ENCODE peak calls at places on chromosomes 16 and 17, in four cellular contexts. X is K562, N is HepG2, J is Panc1. I is an unnamed sample.

GRCh38 chr17:31390426-31390747 is 1.1 kb upstream of the RAB11FIP4 start:
- DNase-seq in X (no peak), N (no peak), J (no peak), I (no peak)

GRCh38 chr17:32283745-32284207 is 18.1 kb downstream of the RHBDL3 start:
- DNase-seq in N (no peak), X (peak; percentile 63), J (no peak), I (no peak)

GRCh38 chr17:29151567-29151966 is 28.6 kb downstream of the MYO18A start:
- DNase-seq in X (no peak), J (no peak), N (peak; percentile 94), I (peak; percentile 70)

GRCh38 chr17:66716236-66717026 is 118.5 kb upstream of the CACNG5 start:
- DNase-seq in X (peak; percentile 50), N (no peak), J (no peak), I (no peak)

GRCh38 chr17:29593546-29594440 is 861 bp downstream of the ANKRD13B start:
- DNase-seq in J (no peak), X (peak; percentile 50), N (no peak), I (no peak)

GRCh38 chr17:81900181-81900820 is 1.7 kb upstream of the NPB start:
- DNase-seq in J (no peak), X (no peak), N (no peak), I (no peak)

GRCh38 chr16:78340590-78340989 is 241.1 kb downstream of the WWOX start:
- DNase-seq in N (no peak), X (no peak), J (no peak), I (no peak)

GRCh38 chr16:3095869-3096268 is 3.2 kb downstream of the ZSCAN10 start:
- DNase-seq in N (no peak), X (peak; percentile 62), J (no peak), I (peak; percentile 21)

GRCh38 chr16:3623642-3624041 is 12.2 kb upstream of the SLX4 start:
- DNase-seq in N (no peak), X (no peak), J (no peak), I (no peak)

GRCh38 chr16:86232496-86232895 is 277.8 kb upstream of the FOXF1 start:
- DNase-seq in J (no peak), N (no peak), X (no peak), I (no peak)

GRCh38 chr17:81488276-81488860 is 24.2 kb downstream of the ACTG1 start:
- DNase-seq in J (no peak), N (no peak), X (peak; percentile 57), I (no peak)

GRCh38 chr17:46044286-46044928 is 45.4 kb downstream of the STH start:
- DNase-seq in X (peak; percentile 52), J (peak; percentile 42), N (peak; percentile 83), I (peak; percentile 75)

GRCh38 chr17:76296186-76296585 is 11.9 kb downstream of the QRICH2 start:
- DNase-seq in X (no peak), N (no peak), J (no peak), I (no peak)

DNA sequence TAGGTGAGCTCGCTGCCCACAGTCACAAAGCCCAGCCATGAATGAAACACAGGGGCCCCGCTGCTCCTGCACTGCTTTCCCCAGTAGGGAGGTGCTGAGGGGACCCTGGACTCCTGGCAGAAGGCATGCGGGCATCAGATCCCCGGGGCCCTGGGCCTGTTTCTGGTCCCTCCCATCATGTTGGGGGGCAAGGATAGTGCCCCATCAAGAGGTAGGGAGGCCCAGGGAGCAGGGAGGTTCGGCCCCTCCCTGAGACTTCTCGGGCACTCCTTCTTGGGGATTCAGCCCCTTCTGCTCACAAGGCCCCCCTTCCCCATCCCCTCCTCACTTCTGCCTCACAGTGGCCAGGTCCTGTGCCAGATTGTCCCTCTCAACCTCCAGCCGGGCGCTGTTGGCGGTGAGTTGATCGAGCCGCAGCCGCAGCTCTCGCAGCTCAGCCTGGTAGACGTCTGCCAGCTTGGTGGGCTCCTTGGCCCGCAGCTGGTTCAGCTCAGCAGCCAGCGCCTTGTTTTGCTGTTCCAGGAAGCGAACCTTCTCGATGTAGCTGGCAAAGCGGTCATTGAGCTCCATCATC is 515 bp downstream of the GFAP start:
- DNase-seq in X (no peak), N (no peak), J (no peak), I (no peak)
- TF ChIP-seq TCF7L2 in X (no peak), N (no peak), J (no peak), I (no peak)

GRCh38 chr17:1746975-1747543 is 4.4 kb downstream of the SERPINF2 start:
- DNase-seq in J (no peak), N (no peak), X (no peak), I (no peak)
- TF ChIP-seq POLR2AphosphoS5 in J (no peak), N (no peak), X (no peak), I (no peak)

GRCh38 chr16:6600167-6600566 is 732.5 kb upstream of the RBFOX1 start:
- DNase-seq in J (no peak), X (no peak), N (no peak), I (no peak)

GRCh38 chr16:6605490-6605889 is 727.2 kb upstream of the RBFOX1 start:
- DNase-seq in N (no peak), X (no peak), J (no peak), I (no peak)

GRCh38 chr16:6602401-6602800 is 730.2 kb upstream of the RBFOX1 start:
- DNase-seq in N (no peak), J (no peak), X (no peak), I (no peak)
- TF ChIP-seq TCF7L2 in N (no peak), J (no peak), X (no peak), I (no peak)

GRCh38 chr17:5486206-5487124 is at the start of gene MIS12:
- DNase-seq in X (peak; percentile 93), J (peak; percentile 87), N (peak; percentile 98), I (peak; percentile 97)
- TF ChIP-seq POLR2AphosphoS5 in X (peak; percentile 81), J (peak; percentile 81), N (peak; percentile 74), I (peak; percentile 60)

GRCh38 chr17:50909765-50910661 is 43.9 kb upstream of the TOB1 start:
- DNase-seq in J (no peak), X (no peak), N (peak; percentile 63), I (no peak)
- TF ChIP-seq TCF7L2 in J (no peak), X (no peak), N (no peak), I (no peak)

GRCh38 chr16:19136549-19137196 is 22.9 kb downstream of the ITPRIPL2 start:
- DNase-seq in X (no peak), J (no peak), N (no peak), I (no peak)
- TF ChIP-seq POLR2AphosphoS5 in X (no peak), J (no peak), N (no peak), I (no peak)

GRCh38 chr17:4479982-4480751 is 18.5 kb upstream of the SPNS2 start:
- DNase-seq in X (no peak), J (no peak), N (no peak), I (no peak)
- TF ChIP-seq TCF7L2 in X (no peak), J (no peak), N (no peak), I (no peak)

GRCh38 chr17:50148226-50149098 is 2.0 kb downstream of the PPP1R9B start:
- DNase-seq in J (no peak), N (peak; percentile 51), X (peak; percentile 82), I (no peak)

GRCh38 chr17:50146927-50147640 is 3.4 kb downstream of the PPP1R9B start:
- DNase-seq in N (no peak), J (no peak), X (no peak), I (no peak)

GRCh38 chr17:50149099-50149424 is 1.4 kb downstream of the PPP1R9B start:
- DNase-seq in J (no peak), X (no peak), N (no peak), I (no peak)

GRCh38 chr17:50146230-50146926 is 4.1 kb downstream of the PPP1R9B start:
- DNase-seq in J (no peak), N (no peak), X (no peak), I (no peak)

DNA sequence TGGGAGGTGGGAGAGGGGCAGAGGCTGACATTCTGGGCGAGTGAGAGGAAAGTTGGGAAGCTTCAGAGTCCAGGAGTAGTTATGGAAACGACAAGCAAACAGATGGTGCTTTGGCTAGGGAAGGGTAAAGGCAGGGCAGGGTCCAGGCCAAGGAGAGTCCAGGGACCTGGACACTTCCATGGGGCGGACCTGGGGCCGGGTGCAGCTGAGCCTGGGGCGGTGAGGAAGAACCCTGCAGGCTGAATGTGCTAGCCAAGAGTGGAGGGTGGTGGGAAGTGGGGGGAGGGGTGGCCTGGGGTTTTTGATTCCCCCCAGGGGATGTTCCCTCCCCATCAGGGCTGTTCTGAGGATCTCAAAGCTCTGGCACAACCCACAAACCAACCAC is 2.6 kb downstream of the PPP1R9B start:
- DNase-seq in N (peak; percentile 90), X (no peak), J (no peak), I (no peak)
- TF ChIP-seq POLR2AphosphoS5 in N (no peak), X (no peak), J (no peak), I (no peak)